ENCODE peak calls at places on chromosomes 7 and 10, in five cellular contexts. R is gastrocnemius medialis, Y is upper lobe of left lung, L is esophagus squamous epithelium, O is breast epithelium. Q is an unnamed sample.

GRCh38 chr7:89837515-89837914 is 316.8 kb upstream of the STEAP1 start:
- DNase-seq in L (no peak), Y (no peak), O (no peak), R (no peak), Q (no peak)

GRCh38 chr10:48463318-48464003 is 141.4 kb downstream of the ARHGAP22 start:
- DNase-seq in L (no peak), Y (no peak), O (peak), R (no peak), Q (peak)

GRCh38 chr7:8365499-8366110 is 67.8 kb upstream of the NXPH1 start:
- DNase-seq in Y (no peak), L (no peak), O (no peak), R (no peak), Q (no peak)

GRCh38 chr7:143408686-143409551 is at the start of gene EPHA1:
- DNase-seq in Y (peak), R (no peak), L (no peak), O (peak), Q (peak)

GRCh38 chr7:81618400-81619014 is 151.3 kb downstream of the HGF start:
- DNase-seq in Y (no peak), L (no peak), O (no peak), R (no peak), Q (no peak)

GRCh38 chr10:68572151-68572550 is 12.0 kb downstream of the TET1 start:
- DNase-seq in R (no peak), L (no peak), O (no peak), Y (no peak), Q (no peak)

GRCh38 chr7:11584406-11585031 is 247.5 kb downstream of the THSD7A start:
- DNase-seq in Y (no peak), O (no peak), L (no peak), R (no peak), Q (no peak)

GRCh38 chr7:69256634-69257081 is 341.6 kb upstream of the AUTS2 start:
- DNase-seq in Y (no peak), O (peak), R (peak), L (no peak), Q (peak)

GRCh38 chr10:114681542-114681941 is 23.5 kb upstream of the ABLIM1 start:
- DNase-seq in R (peak), L (no peak), O (no peak), Y (no peak), Q (no peak)

GRCh38 chr7:158549176-158549833 is 38.3 kb downstream of the PTPRN2 start:
- DNase-seq in Y (peak), R (no peak), L (no peak), O (no peak), Q (peak)

GRCh38 chr10:34808789-34809745 is 6.0 kb downstream of the PARD3 start:
- DNase-seq in R (no peak), O (no peak), L (no peak), Y (no peak), Q (no peak)

GRCh38 chr10:99329238-99329890 is at the start of gene CNNM1:
- DNase-seq in L (no peak), O (no peak), R (no peak), Y (peak), Q (no peak)

GRCh38 chr10:93080350-93081046 is 6.8 kb downstream of the CYP26A1 start:
- DNase-seq in Y (peak), R (no peak), L (no peak), O (peak), Q (peak)

GRCh38 chr7:149188637-149189259 is 6.6 kb upstream of the ZNF282 start:
- DNase-seq in L (no peak), R (no peak), O (no peak), Y (no peak), Q (no peak)

GRCh38 chr7:4931932-4932331 is 27.1 kb downstream of the MMD2 start:
- DNase-seq in R (no peak), L (no peak), O (peak), Y (no peak), Q (peak)

GRCh38 chr10:123635745-123636144 is 30.4 kb upstream of the GPR26 start:
- DNase-seq in R (no peak), Y (no peak), O (no peak), L (no peak), Q (no peak)

GRCh38 chr10:125482108-125482507 is 200.9 kb downstream of the TEX36 start:
- DNase-seq in L (no peak), Y (no peak), R (no peak), O (no peak), Q (no peak)

GRCh38 chr7:8261711-8262695 is at the start of gene ICA1:
- DNase-seq in O (peak), R (peak), L (no peak), Y (peak), Q (peak)

DNA sequence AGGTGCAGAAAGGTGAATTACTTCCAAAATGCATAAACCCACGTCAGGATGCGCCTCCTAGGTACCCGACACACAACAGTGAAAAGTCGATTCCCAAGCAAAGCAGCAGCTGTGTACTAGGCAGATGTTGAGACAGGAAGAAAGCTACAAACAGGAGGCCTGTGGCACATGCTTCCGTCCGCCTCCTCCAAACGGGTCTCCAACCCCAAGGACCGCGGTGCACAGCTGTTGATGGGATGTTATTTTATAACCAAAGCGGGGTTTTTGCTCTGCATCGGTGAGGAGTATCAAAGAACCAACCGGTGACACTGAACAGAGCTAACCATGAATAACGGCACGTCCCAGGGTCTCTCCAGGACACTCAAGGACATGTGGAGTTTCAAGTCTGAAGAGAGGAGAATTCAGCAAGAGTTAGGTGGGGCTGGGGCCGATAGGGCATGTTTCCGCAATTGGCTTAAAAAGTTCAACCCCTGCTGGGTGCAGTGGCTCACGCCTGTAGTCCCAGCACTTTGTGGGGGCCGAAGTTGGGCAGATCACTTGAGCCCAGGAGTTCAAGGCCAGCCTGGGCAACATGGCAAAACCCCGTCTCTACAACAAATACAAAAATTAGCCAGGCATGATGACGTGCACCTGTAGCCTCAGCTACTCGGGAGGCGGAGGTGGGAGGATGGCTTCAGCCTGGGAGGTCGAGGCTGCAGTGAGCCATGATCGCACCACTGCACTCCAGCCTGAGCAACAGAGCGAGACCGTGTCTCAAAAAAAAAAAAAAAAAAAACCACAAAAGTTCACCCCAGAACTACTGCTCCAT is 108.0 kb downstream of the SMURF1 start:
- DNase-seq in O (no peak), L (no peak), Y (no peak), R (no peak), Q (no peak)
- H3K27ac ChIP-seq in O (no peak), L (no peak), Y (no peak), R (no peak), Q (no peak)

DNA sequence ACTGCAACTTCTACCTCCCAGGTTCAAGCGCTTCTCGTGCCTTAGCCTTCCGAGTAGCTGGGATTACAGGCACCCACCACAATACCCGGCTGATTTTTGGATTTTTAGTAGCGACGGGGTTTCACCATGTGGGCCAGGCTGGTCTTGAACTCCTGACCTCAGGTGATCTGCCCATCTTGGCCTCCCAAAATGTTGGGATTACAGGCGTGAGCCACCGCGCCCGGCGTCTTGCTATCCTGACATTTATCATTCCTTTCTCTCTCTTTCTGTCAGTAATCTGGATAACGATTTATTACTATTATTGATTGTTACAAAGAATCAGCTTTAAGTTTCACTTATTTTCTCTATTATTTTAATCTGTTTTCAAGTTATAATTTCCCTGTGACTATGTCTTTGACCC is 548.4 kb downstream of the CNTNAP2 start:
- DNase-seq in O (no peak), R (no peak), L (no peak), Y (peak), Q (no peak)
- H3K4me3 ChIP-seq in O (no peak), R (no peak), L (no peak), Y (no peak), Q (no peak)

GRCh38 chr10:6164271-6165095 is 38.2 kb upstream of the PFKFB3 start:
- DNase-seq in R (no peak), O (no peak), Y (no peak), L (no peak), Q (no peak)
- TF ChIP-seq POLR2A in R (peak), O (no peak), Y (no peak), L (no peak), Q (no peak)

GRCh38 chr10:3249292-3249889 is 76.8 kb upstream of the PITRM1 start:
- DNase-seq in Y (no peak), R (no peak), O (no peak), L (no peak), Q (no peak)
- H3K27ac ChIP-seq in Y (no peak), R (no peak), O (peak), L (peak), Q (peak)

GRCh38 chr10:26391701-26392695 is 46.1 kb upstream of the APBB1IP start:
- DNase-seq in L (no peak), O (no peak), R (no peak), Y (peak), Q (no peak)
- H3K4me3 ChIP-seq in L (no peak), O (no peak), R (no peak), Y (peak), Q (no peak)

GRCh38 chr10:78033623-78034470 is at the start of gene RPS24:
- DNase-seq in L (peak), R (peak), Y (peak), O (peak), Q (peak)
- TF ChIP-seq POLR2A in L (no peak), R (peak), Y (no peak), O (peak), Q (no peak)

DNA sequence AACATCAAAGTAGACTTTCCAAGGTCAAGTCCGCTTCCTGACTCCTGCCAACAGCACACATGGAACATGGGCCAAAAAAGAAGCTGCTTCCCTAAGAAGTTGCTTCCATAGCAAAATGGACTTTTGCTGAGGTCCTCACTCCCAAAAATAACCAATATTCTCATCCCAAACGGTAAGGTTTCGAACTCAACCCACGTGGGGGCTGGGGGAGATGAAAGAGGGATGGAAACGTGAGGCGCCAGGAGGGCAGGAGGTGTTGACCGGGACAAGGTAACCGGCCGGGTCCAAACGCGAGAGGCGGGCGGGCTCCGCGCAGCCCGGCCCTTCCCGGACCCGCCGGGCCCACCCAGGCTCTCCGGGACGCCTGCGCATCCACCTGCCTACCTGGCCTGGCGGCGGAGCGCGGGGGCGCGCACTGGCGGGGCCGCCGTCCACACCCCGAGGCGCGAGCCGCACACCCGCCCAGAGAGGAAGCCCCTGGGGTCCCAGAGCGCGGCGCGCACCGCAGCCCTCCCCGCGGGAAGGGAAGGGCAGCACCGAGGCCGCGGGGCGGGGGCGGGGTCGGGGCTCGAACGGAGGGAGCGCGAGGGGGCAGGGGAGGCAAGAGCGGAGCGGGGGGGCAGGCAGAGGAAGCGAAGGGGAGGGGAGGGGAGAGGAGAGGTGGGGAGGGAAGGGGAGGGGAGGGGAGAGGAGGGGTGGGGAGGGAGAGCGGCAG is 740 bp downstream of the LMBR1 start:
- DNase-seq in L (no peak), O (peak), R (peak), Y (peak), Q (peak)
- H3K27ac ChIP-seq in L (peak), O (peak), R (peak), Y (peak), Q (peak)

GRCh38 chr7:77759294-77759889 is 38.8 kb downstream of the TMEM60 start:
- DNase-seq in Y (no peak), L (no peak), R (peak), O (peak), Q (peak)
- H3K4me3 ChIP-seq in Y (no peak), L (no peak), R (no peak), O (no peak), Q (no peak)

GRCh38 chr7:96709381-96710228 is at the start of gene SEM1:
- DNase-seq in Y (peak), L (peak), O (peak), R (peak), Q (peak)
- TF ChIP-seq POLR2A in Y (no peak), L (no peak), O (peak), R (peak), Q (peak)

Q was measured in stomach.